ENCODE peak calls at places on chromosomes 13 and 19, in six cellular contexts. A, B, U, H, R and P are unnamed samples. For H3K9me3, the result is how much of the 10 kb centered on the place peaks cover.

GRCh38 chr19:16564842-16565241 is 7.4 kb downstream of the SLC35E1 start:
- DNase-seq in A (no peak), B (peak), U (no peak), H (no peak), R (no peak), P (no peak)

GRCh38 chr19:38736413-38737280 is 7.6 kb downstream of the CAPN12 start:
- DNase-seq in A (peak), B (peak), U (peak), H (no peak), R (peak), P (peak)

GRCh38 chr19:20787766-20788165 is 11.7 kb downstream of the ZNF66 start:
- DNase-seq in A (no peak), B (no peak), U (no peak), H (no peak), R (no peak), P (no peak)

GRCh38 chr13:74110053-74110452 is 24.2 kb downstream of the KLF12 start:
- DNase-seq in A (no peak), B (no peak), U (no peak), H (no peak), R (no peak), P (no peak)

GRCh38 chr19:10420444-10421239 is at the start of gene PDE4A:
- DNase-seq in A (no peak), B (peak), U (peak), H (peak), R (peak), P (peak)

GRCh38 chr13:113742445-113743120 is 16.4 kb upstream of the TMEM255B start:
- DNase-seq in A (no peak), B (peak), U (no peak), H (no peak), R (no peak), P (no peak)

GRCh38 chr19:23286477-23286876 is 36.3 kb upstream of the ZNF724 start:
- DNase-seq in A (no peak), B (no peak), U (peak), H (no peak), R (peak), P (no peak)

GRCh38 chr19:45306040-45306439 is 16.6 kb downstream of the CKM start:
- DNase-seq in A (no peak), B (no peak), U (no peak), H (no peak), R (no peak), P (peak)

GRCh38 chr19:37355901-37356300 is 15.0 kb upstream of the ZNF527 start:
- DNase-seq in A (no peak), B (no peak), U (no peak), H (no peak), R (no peak), P (no peak)

GRCh38 chr13:74166286-74166685 is 32.1 kb upstream of the KLF12 start:
- DNase-seq in A (no peak), B (no peak), U (no peak), H (no peak), R (no peak), P (no peak)

GRCh38 chr19:47305309-47305751 is 4.3 kb upstream of the C5AR1 start:
- DNase-seq in A (peak), B (peak), U (peak), H (peak), R (peak), P (peak)

GRCh38 chr19:49514151-49514550 is 1.7 kb downstream of the FCGRT start:
- DNase-seq in A (no peak), B (no peak), U (no peak), H (no peak), R (no peak), P (no peak)

GRCh38 chr19:10836478-10837325 is 690 bp upstream of the TMED1 start:
- DNase-seq in A (peak), B (no peak), U (no peak), H (peak), R (no peak), P (peak)

GRCh38 chr13:89763011-89763410 is 1584.5 kb upstream of the MIR17HG start:
- DNase-seq in A (no peak), B (peak), U (no peak), H (no peak), R (no peak), P (no peak)

GRCh38 chr13:71858647-71859046 is 8.4 kb downstream of the DACH1 start:
- DNase-seq in A (no peak), B (no peak), U (no peak), H (no peak), R (no peak), P (no peak)

GRCh38 chr19:1749373-1750342 is 3.6 kb upstream of the ONECUT3 start:
- DNase-seq in A (no peak), B (no peak), U (peak), H (no peak), R (no peak), P (no peak)

GRCh38 chr19:44757057-44757734 is 8.7 kb downstream of the BCL3 start:
- DNase-seq in A (no peak), B (no peak), U (peak), H (no peak), R (peak), P (no peak)

GRCh38 chr13:112773601-112774447 is 84.0 kb downstream of the ATP11A start:
- DNase-seq in A (no peak), B (no peak), U (no peak), H (no peak), R (no peak), P (no peak)

GRCh38 chr13:20118268-20119140 is 42.3 kb downstream of the GJA3 start:
- DNase-seq in A (no peak), B (peak), U (peak), H (no peak), R (peak), P (peak)

GRCh38 chr13:62710766-62711165 is 1295.1 kb upstream of the PCDH20 start:
- DNase-seq in A (no peak), B (no peak), U (no peak), H (no peak), R (no peak), P (no peak)

GRCh38 chr13:50161052-50161451 is 145.8 kb downstream of the KCNRG start:
- DNase-seq in A (no peak), B (peak), U (no peak), H (no peak), R (no peak), P (peak)

GRCh38 chr13:50159613-50160012 is 144.4 kb downstream of the KCNRG start:
- DNase-seq in A (no peak), B (no peak), U (no peak), H (no peak), R (no peak), P (no peak)

GRCh38 chr19:38786572-38787265 is 2.3 kb upstream of the LGALS7B start:
- DNase-seq in A (no peak), B (no peak), U (no peak), H (no peak), R (no peak), P (no peak)

GRCh38 chr13:100753391-100753790 is 78.8 kb upstream of the TMTC4 start:
- DNase-seq in A (no peak), B (no peak), U (no peak), H (peak), R (no peak), P (no peak)

GRCh38 chr13:29494520-29494919 is 101.0 kb downstream of the SLC7A1 start:
- DNase-seq in A (no peak), B (no peak), U (no peak), H (no peak), R (no peak), P (no peak)

GRCh38 chr19:1789282-1790020 is 22.6 kb downstream of the ATP8B3 start:
- DNase-seq in A (no peak), B (peak), U (no peak), H (no peak), R (peak), P (peak)

GRCh38 chr13:113083402-113084061 is 22.1 kb upstream of the F7 start:
- DNase-seq in A (peak), B (peak), U (no peak), H (no peak), R (no peak), P (peak)

GRCh38 chr13:99995503-99996176 is 14.1 kb downstream of the ZIC2 start:
- DNase-seq in A (no peak), B (no peak), U (peak), H (no peak), R (no peak), P (no peak)

GRCh38 chr13:32883501-32883900 is 132.7 kb upstream of the KL start:
- DNase-seq in A (no peak), B (no peak), U (no peak), H (no peak), R (peak), P (peak)

GRCh38 chr19:50050406-50051223 is 24.8 kb downstream of the ZNF473 start:
- DNase-seq in A (no peak), B (peak), U (peak), H (no peak), R (peak), P (peak)

GRCh38 chr19:9354651-9355050 is 8.2 kb upstream of the ZNF177 start:
- DNase-seq in A (no peak), B (no peak), U (no peak), H (no peak), R (peak), P (no peak)
- H3K9me3 ChIP-seq in A (under half), B (half or more), U (under half), H (under half), R (under half), P (under half)

GRCh38 chr19:18304496-18305312 is 18.2 kb downstream of the LSM4 start:
- DNase-seq in A (no peak), B (peak), U (peak), H (peak), R (peak), P (peak)

GRCh38 chr19:18304194-18304495 is 18.7 kb downstream of the LSM4 start:
- DNase-seq in A (no peak), B (no peak), U (no peak), H (peak), R (no peak), P (peak)

GRCh38 chr19:18299654-18300053 is 18.2 kb upstream of the JUND start:
- DNase-seq in A (no peak), B (no peak), U (no peak), H (no peak), R (no peak), P (no peak)

GRCh38 chr19:18300930-18301717 is 19.7 kb upstream of the JUND start:
- DNase-seq in A (no peak), B (peak), U (no peak), H (no peak), R (no peak), P (peak)

DNA sequence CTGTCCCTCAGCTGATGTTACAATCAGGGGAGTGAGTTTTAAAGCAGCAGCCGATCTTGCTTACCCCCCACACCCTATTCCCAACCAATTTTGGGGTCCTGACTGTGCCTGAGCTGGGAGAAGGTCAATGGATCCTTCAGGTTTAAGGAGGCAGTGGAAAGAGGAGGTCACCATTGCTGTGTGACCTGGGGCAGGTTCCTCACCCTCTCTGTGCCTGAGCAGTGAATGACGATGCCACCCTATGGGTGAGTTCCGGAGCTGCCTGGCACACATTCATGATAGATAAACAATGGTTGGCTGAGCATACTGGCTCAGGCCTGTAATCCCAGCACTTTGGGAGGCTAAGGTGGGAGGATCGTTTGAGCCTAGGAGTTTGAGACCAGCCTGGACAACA is 20.3 kb upstream of the JUND start:
- DNase-seq in A (no peak), B (no peak), U (no peak), H (no peak), R (no peak), P (peak)
- H3K9ac ChIP-seq in A (peak), B (no peak), U (no peak), H (no peak), R (no peak), P (no peak)

GRCh38 chr13:27593267-27593666 is 27.1 kb downstream of the LNX2 start:
- DNase-seq in A (no peak), B (no peak), U (no peak), H (no peak), R (no peak), P (no peak)
- TF ChIP-seq EZH2phosphoT487 in A (no peak), B (no peak), U (no peak), H (no peak), R (no peak), P (no peak)

GRCh38 chr13:111566567-111566966 is 246.1 kb downstream of the TEX29 start:
- DNase-seq in A (no peak), B (no peak), U (no peak), H (no peak), R (no peak), P (no peak)

GRCh38 chr13:111564657-111565056 is 244.2 kb downstream of the TEX29 start:
- DNase-seq in A (no peak), B (no peak), U (no peak), H (no peak), R (no peak), P (no peak)

GRCh38 chr13:111567637-111568036 is 247.2 kb downstream of the TEX29 start:
- DNase-seq in A (no peak), B (no peak), U (no peak), H (no peak), R (no peak), P (no peak)

GRCh38 chr13:111565400-111565799 is 245.0 kb downstream of the TEX29 start:
- DNase-seq in A (no peak), B (no peak), U (no peak), H (no peak), R (no peak), P (no peak)

DNA sequence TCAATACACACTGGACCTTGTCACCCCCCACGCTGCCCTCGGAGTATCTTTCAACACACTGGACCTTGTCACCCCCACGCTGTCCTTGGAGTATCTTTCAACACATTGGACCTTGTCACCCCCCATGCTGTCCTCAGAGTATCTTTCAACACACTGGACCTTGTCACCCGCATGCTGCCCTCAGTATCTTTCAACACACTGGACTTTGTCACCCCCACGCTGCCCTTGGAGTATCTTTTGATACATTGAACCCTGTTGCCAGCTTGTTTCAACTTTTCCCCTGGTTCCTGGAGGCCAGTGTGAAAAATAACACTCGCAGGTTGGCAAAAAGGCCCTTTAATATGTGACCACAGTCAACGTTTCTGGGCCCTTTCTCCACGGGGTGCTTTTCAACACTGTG is 247.8 kb downstream of the TEX29 start:
- DNase-seq in A (no peak), B (no peak), U (no peak), H (no peak), R (no peak), P (no peak)
- H3K9me3 ChIP-seq in A (under half), B (under half), U (under half), H (under half), R (under half), P (under half)

DNA sequence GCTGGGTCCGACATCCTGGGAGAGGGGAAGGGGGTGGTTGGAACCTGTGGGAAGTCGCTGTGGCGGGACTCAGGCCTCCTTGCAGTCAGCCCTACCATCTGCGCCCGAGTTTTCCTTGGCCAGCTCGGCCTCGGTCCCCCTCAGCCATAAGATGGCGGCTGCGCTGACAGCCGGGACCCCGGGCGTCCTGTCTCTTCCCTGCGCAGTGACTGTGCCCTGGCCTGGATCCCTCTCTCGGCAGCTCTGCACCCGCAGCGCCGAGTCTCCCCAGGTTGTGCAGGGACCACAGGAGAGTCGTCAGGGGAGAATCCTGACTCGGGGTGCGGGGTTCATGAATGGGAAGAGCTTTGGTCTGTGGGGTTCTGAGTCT is 345 bp downstream of the ZNF257 start:
- DNase-seq in A (no peak), B (no peak), U (no peak), H (no peak), R (peak), P (peak)
- H3K9ac ChIP-seq in A (no peak), B (no peak), U (no peak), H (no peak), R (no peak), P (peak)

DNA sequence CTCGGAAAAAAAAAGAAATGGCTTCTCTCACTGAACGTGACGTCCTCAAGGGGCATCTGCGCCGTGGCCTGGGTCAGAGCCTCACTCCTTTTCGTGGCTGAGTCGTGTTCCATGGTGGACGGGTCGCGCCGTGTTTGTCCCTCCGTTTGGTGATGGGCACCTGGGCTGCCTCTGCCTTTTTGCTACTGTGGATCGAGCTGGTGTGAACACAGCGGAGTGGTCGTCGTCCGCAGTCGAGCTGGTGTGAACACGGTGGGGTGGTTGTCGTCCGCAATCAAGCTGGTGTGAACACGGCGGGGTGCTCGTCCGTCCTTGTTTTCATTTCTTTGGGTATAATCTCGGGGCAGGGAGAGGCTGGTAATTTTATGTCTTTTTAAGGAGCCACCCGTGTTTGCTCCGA is 11.6 kb downstream of the HCN2 start:
- DNase-seq in A (no peak), B (no peak), U (no peak), H (no peak), R (no peak), P (no peak)
- TF ChIP-seq EZH2phosphoT487 in A (no peak), B (no peak), U (no peak), H (no peak), R (no peak), P (no peak)

GRCh38 chr19:56987184-56987583 is 132.6 kb upstream of the USP29 start:
- DNase-seq in A (no peak), B (no peak), U (no peak), H (no peak), R (peak), P (no peak)
- H3K9me3 ChIP-seq in A (under half), B (under half), U (under half), H (under half), R (under half), P (under half)

DNA sequence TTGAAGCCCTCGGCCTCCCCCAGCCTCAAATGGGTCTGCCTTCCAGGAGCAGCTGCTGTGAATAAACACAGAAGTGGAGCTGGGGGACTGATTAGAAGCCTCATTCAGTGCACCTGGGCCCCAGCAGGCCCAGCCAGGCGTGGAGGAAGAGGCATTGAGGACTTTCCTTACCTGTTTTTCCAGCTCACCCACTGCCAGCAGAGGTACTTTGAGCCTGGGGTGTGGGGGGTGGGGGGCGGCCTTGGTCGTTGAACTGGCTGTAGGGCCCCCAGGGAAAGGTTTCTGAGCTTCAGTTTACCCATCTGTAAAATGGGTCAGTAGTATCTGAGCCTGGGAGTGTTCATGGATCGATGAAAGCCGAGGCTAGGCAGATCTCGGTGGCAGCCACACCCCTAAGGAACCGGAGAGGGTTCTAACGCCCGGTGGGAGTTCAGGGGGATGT is 1.5 kb downstream of the CERS4 start:
- DNase-seq in A (no peak), B (no peak), U (no peak), H (no peak), R (no peak), P (no peak)
- H3K9ac ChIP-seq in A (peak), B (no peak), U (peak), H (no peak), R (no peak), P (no peak)

DNA sequence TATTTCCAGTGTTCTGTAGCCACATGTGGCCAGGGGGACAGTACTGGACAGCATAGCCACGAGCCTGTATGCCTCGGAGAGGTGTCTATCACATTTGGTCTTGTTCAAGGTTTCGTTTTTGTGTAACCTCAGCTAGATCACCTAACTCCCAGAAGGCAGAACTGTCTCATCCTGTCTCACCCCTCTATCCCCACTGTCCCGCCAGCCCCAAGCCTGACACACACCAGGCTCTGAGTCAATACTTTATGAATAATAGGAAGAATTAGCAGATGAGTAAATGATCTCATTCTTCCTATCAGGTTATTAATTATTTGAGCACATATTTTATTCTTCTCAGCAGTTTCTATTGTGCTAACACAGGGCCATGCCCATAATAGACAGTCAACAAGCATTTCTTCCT is 132.2 kb downstream of the NUFIP1 start:
- DNase-seq in A (no peak), B (peak), U (no peak), H (no peak), R (no peak), P (peak)
- TF ChIP-seq EZH2phosphoT487 in A (no peak), B (no peak), U (no peak), H (no peak), R (no peak), P (no peak)